ENCODE peak calls at places on chromosomes 12 and 14, in eight cellular contexts. N is Calu3, O is fibroblast of lung, S is BE2C, R is GM13976, E is HFF-Myc, M is fibroblast of pulmonary artery, Q is dorsolateral prefrontal cortex. P is an unnamed sample.

GRCh38 chr12:80064269-80064668 is 35.1 kb upstream of the OTOGL start:
- DNase-seq in N (no peak), O (peak), S (no peak), R (no peak), E (no peak), M (peak), Q (no peak), P (no peak)

GRCh38 chr14:105974902-105975301 is 448.5 kb downstream of the TMEM121 start:
- DNase-seq in N (peak), O (no peak), S (peak), R (peak), E (no peak), M (no peak), Q (no peak), P (no peak)

GRCh38 chr14:106605548-106606448 is 1079.4 kb downstream of the TMEM121 start:
- DNase-seq in N (peak), O (no peak), S (peak), R (peak), E (no peak), M (no peak), Q (no peak), P (no peak)

GRCh38 chr14:29028973-29029582 is 262.5 kb downstream of the FOXG1 start:
- DNase-seq in N (peak), O (peak), S (no peak), R (no peak), E (no peak), M (peak), Q (no peak), P (no peak)

GRCh38 chr14:55121628-55122440 is 7.2 kb upstream of the LGALS3 start:
- DNase-seq in N (no peak), O (no peak), S (no peak), R (no peak), E (no peak), M (no peak), Q (no peak), P (no peak)

GRCh38 chr14:91866061-91866460 is 1.3 kb downstream of the TC2N start:
- DNase-seq in N (no peak), O (peak), S (no peak), R (no peak), E (no peak), M (no peak), Q (no peak), P (no peak)

GRCh38 chr12:55874465-55874864 is 31.7 kb upstream of the MMP19 start:
- DNase-seq in N (no peak), O (peak), S (no peak), R (no peak), E (no peak), M (no peak), Q (no peak), P (no peak)

GRCh38 chr12:62750941-62751843 is 183.8 kb downstream of the PPM1H start:
- DNase-seq in N (peak), O (no peak), S (no peak), R (no peak), E (no peak), M (no peak), Q (no peak), P (no peak)

GRCh38 chr12:93583993-93584392 is 11.5 kb downstream of the SOCS2 start:
- DNase-seq in N (no peak), O (no peak), S (no peak), R (no peak), E (no peak), M (no peak), Q (no peak), P (no peak)

GRCh38 chr12:30138483-30138882 is 354.7 kb upstream of the TMTC1 start:
- DNase-seq in N (no peak), O (peak), S (no peak), R (no peak), E (no peak), M (peak), Q (no peak), P (no peak)

GRCh38 chr12:28082101-28082500 is 108.2 kb upstream of the CCDC91 start:
- DNase-seq in N (no peak), O (no peak), S (no peak), R (no peak), E (no peak), M (no peak), Q (no peak), P (no peak)

GRCh38 chr14:51337520-51337919 is 97.5 kb downstream of the TMX1 start:
- DNase-seq in N (no peak), O (no peak), S (peak), R (no peak), E (no peak), M (no peak), Q (no peak), P (no peak)

GRCh38 chr12:121452356-121453021 is 52.6 kb downstream of the RNF34 start:
- DNase-seq in N (no peak), O (no peak), S (no peak), R (no peak), E (no peak), M (no peak), Q (no peak), P (no peak)

GRCh38 chr12:127373572-127373971 is 893.4 kb upstream of the TMEM132C start:
- DNase-seq in N (no peak), O (no peak), S (no peak), R (no peak), E (no peak), M (no peak), Q (no peak), P (no peak)

GRCh38 chr14:93331375-93332031 is 1.3 kb downstream of the BTBD7 start:
- DNase-seq in N (peak), O (no peak), S (no peak), R (no peak), E (no peak), M (no peak), Q (no peak), P (no peak)

GRCh38 chr14:106556665-106557289 is 1030.4 kb downstream of the TMEM121 start:
- DNase-seq in N (peak), O (no peak), S (peak), R (peak), E (no peak), M (no peak), Q (no peak), P (no peak)

GRCh38 chr12:113912761-113913295 is 53.3 kb downstream of the RBM19 start:
- DNase-seq in N (peak), O (peak), S (peak), R (peak), E (peak), M (peak), Q (peak), P (peak)

GRCh38 chr12:41188841-41189394 is 798 bp downstream of the PDZRN4 start:
- DNase-seq in N (peak), O (no peak), S (no peak), R (no peak), E (no peak), M (no peak), Q (no peak), P (no peak)

GRCh38 chr12:546920-547845 is 87.4 kb downstream of the B4GALNT3 start:
- DNase-seq in N (peak), O (peak), S (peak), R (peak), E (no peak), M (peak), Q (peak), P (peak)

GRCh38 chr12:40222247-40222646 is 2.5 kb upstream of the LRRK2 start:
- DNase-seq in N (no peak), O (no peak), S (no peak), R (no peak), E (no peak), M (peak), Q (no peak), P (no peak)

GRCh38 chr12:84922721-84923120 is 10.1 kb upstream of the SLC6A15 start:
- DNase-seq in N (no peak), O (peak), S (no peak), R (no peak), E (no peak), M (peak), Q (no peak), P (no peak)

GRCh38 chr12:26193539-26193938 is 1.8 kb upstream of the SSPN start:
- DNase-seq in N (no peak), O (no peak), S (no peak), R (no peak), E (no peak), M (no peak), Q (no peak), P (no peak)

GRCh38 chr14:79180656-79181055 is 1010.5 kb downstream of the NRXN3 start:
- DNase-seq in N (no peak), O (no peak), S (no peak), R (no peak), E (no peak), M (no peak), Q (no peak), P (no peak)

GRCh38 chr12:81859521-81859920 is 100.4 kb upstream of the PPFIA2 start:
- DNase-seq in N (peak), O (peak), S (no peak), R (no peak), E (no peak), M (no peak), Q (no peak), P (no peak)

DNA sequence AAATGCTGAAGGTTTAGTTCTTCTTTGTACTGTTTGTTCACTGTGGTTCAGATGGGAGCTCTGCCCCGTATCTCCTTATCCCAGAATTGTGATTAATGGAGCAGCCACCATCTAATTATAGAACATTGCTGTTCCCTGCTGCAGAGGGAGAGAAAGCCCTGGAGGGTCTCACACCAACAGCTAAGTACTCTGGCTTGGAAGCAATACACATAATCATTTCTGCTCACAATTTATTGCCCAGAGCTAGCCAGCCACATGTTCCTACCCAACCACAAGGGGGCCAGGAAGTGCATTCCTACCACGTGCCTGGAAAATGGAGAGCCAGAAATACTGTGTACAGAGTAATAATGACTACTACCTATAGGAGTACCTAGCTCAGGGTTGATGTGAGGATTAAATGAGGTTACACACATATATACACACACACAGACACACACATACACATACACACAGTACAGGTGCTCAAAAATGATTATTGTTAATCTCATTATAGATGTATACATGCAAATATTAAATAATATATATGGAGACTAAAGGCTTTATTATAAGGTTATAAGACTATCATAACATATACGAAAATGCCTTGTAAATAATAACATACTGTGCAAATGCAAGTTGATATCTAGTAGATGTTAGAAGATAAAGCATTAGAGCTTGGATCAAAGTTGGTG is 22.3 kb downstream of the MSRB3 start:
- DNase-seq in N (peak), O (peak), S (peak), R (no peak), E (no peak), M (peak), Q (no peak), P (no peak)
- TF ChIP-seq CTCF in N (peak), O (peak), S (peak), R (no peak), E (peak), M (peak), Q (no peak), P (peak)

DNA sequence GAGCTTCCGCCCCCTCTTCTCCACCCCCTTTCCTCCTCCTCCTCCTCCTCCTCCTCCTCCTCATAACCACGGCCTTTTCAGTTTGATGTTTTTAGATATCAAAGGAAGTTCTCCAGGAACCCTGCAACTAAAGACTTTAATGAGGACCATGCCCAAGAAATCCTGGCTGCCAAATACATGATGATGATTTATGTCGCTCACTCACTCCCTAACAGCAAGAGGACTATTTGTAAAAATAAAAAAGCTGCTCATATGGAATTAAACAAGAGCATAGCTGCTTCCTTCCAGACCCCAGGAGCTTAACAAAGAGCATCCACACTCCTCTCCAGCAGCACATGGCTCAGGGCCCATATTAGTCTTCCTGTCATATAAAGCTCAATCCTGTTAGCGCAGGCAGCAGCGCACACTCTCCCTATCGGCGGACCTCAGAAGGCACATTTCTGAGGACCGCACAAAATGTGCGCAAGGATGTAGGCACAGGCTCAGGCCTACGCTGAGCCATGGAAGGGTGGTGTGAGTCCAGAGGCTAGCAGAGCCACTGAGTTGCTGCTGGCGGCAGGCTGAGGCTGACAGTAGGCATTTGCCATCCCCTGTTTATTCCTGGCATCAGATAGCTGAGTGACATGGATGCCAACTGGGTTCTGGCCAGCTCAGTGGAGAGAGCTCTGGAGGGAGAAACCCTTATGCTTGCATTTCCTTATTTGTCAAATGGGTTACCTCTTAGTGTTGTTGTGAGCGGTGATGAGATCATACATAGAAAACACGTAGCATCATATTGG is 232.8 kb downstream of the MSRB3 start:
- DNase-seq in N (no peak), O (no peak), S (no peak), R (no peak), E (no peak), M (no peak), Q (peak), P (no peak)
- TF ChIP-seq CTCF in N (no peak), O (no peak), S (no peak), R (no peak), E (no peak), M (no peak), Q (no peak), P (no peak)

DNA sequence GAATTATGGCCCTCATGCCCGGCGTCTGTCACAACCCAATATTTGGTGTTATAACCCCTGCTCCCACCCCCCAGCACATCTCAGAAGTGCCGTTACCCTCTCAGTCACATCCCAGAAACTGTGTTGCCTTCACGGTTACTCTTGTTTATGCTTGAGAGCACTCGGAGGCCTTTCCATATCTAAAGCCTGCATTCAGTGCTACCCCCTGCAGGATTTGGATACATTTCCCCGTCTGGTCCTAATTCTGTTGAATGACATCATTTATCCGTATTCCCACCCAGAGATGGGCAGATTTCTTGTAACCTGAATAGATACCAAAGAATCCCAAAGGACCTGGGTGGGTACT is 19.1 kb upstream of the FOS start:
- DNase-seq in N (no peak), O (peak), S (no peak), R (no peak), E (no peak), M (no peak), Q (no peak), P (no peak)
- TF ChIP-seq CTCF in N (no peak), O (peak), S (peak), R (no peak), E (no peak), M (peak), Q (no peak), P (no peak)

GRCh38 chr14:89399594-89400068 is 17.4 kb downstream of the FOXN3 start:
- DNase-seq in N (no peak), O (peak), S (peak), R (no peak), E (peak), M (peak), Q (peak), P (no peak)
- TF ChIP-seq CTCF in N (no peak), O (no peak), S (no peak), R (no peak), E (no peak), M (no peak), Q (no peak), P (no peak)

DNA sequence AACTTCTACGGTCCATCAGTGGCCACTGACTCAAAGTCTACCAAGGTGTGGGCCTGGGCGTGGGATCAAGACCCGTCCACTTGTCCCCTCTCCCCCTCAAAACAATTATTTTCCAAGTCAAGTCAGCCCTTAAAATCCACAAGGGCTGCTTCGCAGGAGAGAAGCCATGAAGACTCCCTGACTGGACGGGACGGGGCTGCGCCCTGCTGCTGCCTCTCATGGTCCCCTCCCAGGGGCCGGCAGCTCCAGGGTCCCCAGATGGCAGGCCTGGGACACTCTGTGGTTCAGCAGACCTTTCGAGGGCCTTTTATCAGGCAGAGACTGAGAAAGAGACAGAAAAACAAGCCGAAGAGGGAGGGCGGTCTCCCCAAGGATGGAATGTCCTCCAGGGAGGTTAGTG is 10.8 kb downstream of the NGB start:
- DNase-seq in N (no peak), O (no peak), S (no peak), R (no peak), E (no peak), M (no peak), Q (no peak), P (no peak)
- TF ChIP-seq CTCF in N (no peak), O (no peak), S (no peak), R (no peak), E (no peak), M (no peak), Q (no peak), P (no peak)

GRCh38 chr14:99037777-99038176 is 234.2 kb downstream of the BCL11B start:
- DNase-seq in N (no peak), O (no peak), S (no peak), R (no peak), E (no peak), M (no peak), Q (no peak), P (no peak)
- TF ChIP-seq CTCF in N (no peak), O (peak), S (no peak), R (no peak), E (no peak), M (no peak), Q (no peak), P (no peak)

GRCh38 chr14:83632375-83632774 is 1897.6 kb upstream of the FLRT2 start:
- DNase-seq in N (no peak), O (no peak), S (no peak), R (no peak), E (no peak), M (no peak), Q (no peak), P (no peak)
- TF ChIP-seq CTCF in N (no peak), O (no peak), S (no peak), R (no peak), E (no peak), M (no peak), Q (no peak), P (no peak)

GRCh38 chr14:43894534-43894933 is 612.5 kb downstream of the FSCB start:
- DNase-seq in N (no peak), O (no peak), S (no peak), R (no peak), E (no peak), M (peak), Q (no peak), P (no peak)
- TF ChIP-seq CTCF in N (no peak), O (peak), S (peak), R (no peak), E (peak), M (peak), Q (peak), P (peak)

GRCh38 chr12:57224973-57225679 is 4.4 kb upstream of the SHMT2 start:
- DNase-seq in N (peak), O (no peak), S (peak), R (peak), E (no peak), M (no peak), Q (no peak), P (no peak)
- TF ChIP-seq CTCF in N (peak), O (peak), S (no peak), R (peak), E (no peak), M (peak), Q (peak), P (no peak)